ENCODE peak calls at places on chromosomes 6 and 20, in six cellular contexts. One of them, this sample, is unnamed.

GRCh38 chr20:46562373-46563169 is 12.1 kb upstream of the OCSTAMP start:
- DNase-seq in left lung: peak; percentile 49
- DNase-seq in PC-3: peak; percentile 74
- DNase-seq in heart left ventricle: peak; percentile 48
- DNase-seq in thoracic aorta: peak; percentile 40
- DNase-seq in pancreas: peak; percentile 52
- DNase-seq in this sample: peak; percentile 75

GRCh38 chr6:46051962-46052361 is 36.3 kb upstream of the CLIC5 start:
- DNase-seq in PC-3: no peak
- DNase-seq in heart left ventricle: no peak
- DNase-seq in thoracic aorta: no peak
- DNase-seq in left lung: no peak
- DNase-seq in pancreas: no peak
- DNase-seq in this sample: no peak

GRCh38 chr20:54623923-54624569 is 148.7 kb downstream of the DOK5 start:
- DNase-seq in pancreas: no peak
- DNase-seq in PC-3: no peak
- DNase-seq in heart left ventricle: no peak
- DNase-seq in thoracic aorta: no peak
- DNase-seq in left lung: no peak
- DNase-seq in this sample: no peak

GRCh38 chr6:92150560-92150959 is 1268.8 kb downstream of the EPHA7 start:
- DNase-seq in thoracic aorta: no peak
- DNase-seq in pancreas: no peak
- DNase-seq in heart left ventricle: no peak
- DNase-seq in PC-3: no peak
- DNase-seq in left lung: no peak
- DNase-seq in this sample: no peak

GRCh38 chr6:97053643-97054411 is 129.3 kb downstream of the KLHL32 start:
- DNase-seq in PC-3: peak; percentile 41
- DNase-seq in thoracic aorta: no peak
- DNase-seq in heart left ventricle: no peak
- DNase-seq in left lung: no peak
- DNase-seq in pancreas: no peak
- DNase-seq in this sample: no peak

GRCh38 chr6:56040271-56040670 is 164.9 kb upstream of the BMP5 start:
- DNase-seq in PC-3: peak; percentile 12
- DNase-seq in heart left ventricle: no peak
- DNase-seq in left lung: no peak
- DNase-seq in thoracic aorta: no peak
- DNase-seq in pancreas: no peak
- DNase-seq in this sample: no peak

GRCh38 chr6:170005680-170006470 is 254.5 kb downstream of the ERMARD start:
- DNase-seq in pancreas: no peak
- DNase-seq in PC-3: no peak
- DNase-seq in left lung: no peak
- DNase-seq in heart left ventricle: no peak
- DNase-seq in thoracic aorta: no peak
- DNase-seq in this sample: no peak

GRCh38 chr20:52859156-52859887 is 112.8 kb upstream of the TSHZ2 start:
- DNase-seq in thoracic aorta: no peak
- DNase-seq in PC-3: peak; percentile 11
- DNase-seq in pancreas: peak; percentile 55
- DNase-seq in heart left ventricle: peak; percentile 41
- DNase-seq in left lung: no peak
- DNase-seq in this sample: no peak

GRCh38 chr20:23608251-23608846 is 2.6 kb upstream of the CST9 start:
- DNase-seq in thoracic aorta: no peak
- DNase-seq in left lung: no peak
- DNase-seq in PC-3: no peak
- DNase-seq in pancreas: no peak
- DNase-seq in heart left ventricle: no peak
- DNase-seq in this sample: no peak

GRCh38 chr20:49534314-49534713 is 33.6 kb downstream of the PTGIS start:
- DNase-seq in thoracic aorta: no peak
- DNase-seq in left lung: no peak
- DNase-seq in PC-3: peak; percentile 88
- DNase-seq in heart left ventricle: no peak
- DNase-seq in pancreas: no peak
- DNase-seq in this sample: peak; percentile 32

GRCh38 chr6:134574491-134574890 is 256.6 kb upstream of the SGK1 start:
- DNase-seq in left lung: no peak
- DNase-seq in thoracic aorta: no peak
- DNase-seq in heart left ventricle: no peak
- DNase-seq in pancreas: no peak
- DNase-seq in PC-3: no peak
- DNase-seq in this sample: no peak

GRCh38 chr6:56714982-56715456 is 72.3 kb upstream of the DST start:
- DNase-seq in left lung: no peak
- DNase-seq in PC-3: peak; percentile 94
- DNase-seq in thoracic aorta: no peak
- DNase-seq in heart left ventricle: no peak
- DNase-seq in pancreas: no peak
- DNase-seq in this sample: no peak

GRCh38 chr6:15274696-15275387 is 29.0 kb downstream of the JARID2 start:
- DNase-seq in left lung: no peak
- DNase-seq in pancreas: no peak
- DNase-seq in PC-3: no peak
- DNase-seq in thoracic aorta: no peak
- DNase-seq in heart left ventricle: no peak
- DNase-seq in this sample: no peak

GRCh38 chr20:36573103-36573797 is at the start of gene TGIF2:
- DNase-seq in heart left ventricle: peak; percentile 86
- DNase-seq in left lung: peak; percentile 85
- DNase-seq in pancreas: peak; percentile 85
- DNase-seq in PC-3: peak; percentile 81
- DNase-seq in thoracic aorta: peak; percentile 50
- DNase-seq in this sample: peak; percentile 94

GRCh38 chr6:163338671-163339405 is 75.7 kb upstream of the QKI start:
- DNase-seq in left lung: peak; percentile 30
- DNase-seq in pancreas: no peak
- DNase-seq in heart left ventricle: peak; percentile 70
- DNase-seq in PC-3: no peak
- DNase-seq in thoracic aorta: no peak
- DNase-seq in this sample: no peak

GRCh38 chr20:21270806-21271205 is 32.3 kb upstream of the XRN2 start:
- DNase-seq in pancreas: no peak
- DNase-seq in thoracic aorta: no peak
- DNase-seq in left lung: no peak
- DNase-seq in heart left ventricle: no peak
- DNase-seq in PC-3: no peak
- DNase-seq in this sample: no peak

GRCh38 chr20:49685161-49685601 is 28.5 kb downstream of the B4GALT5 start:
- DNase-seq in pancreas: no peak
- DNase-seq in thoracic aorta: no peak
- DNase-seq in left lung: no peak
- DNase-seq in PC-3: no peak
- DNase-seq in heart left ventricle: peak; percentile 38
- DNase-seq in this sample: peak; percentile 41

GRCh38 chr6:125791151-125791819 is 525 bp downstream of the NCOA7 start:
- DNase-seq in pancreas: peak; percentile 43
- DNase-seq in PC-3: peak; percentile 51
- DNase-seq in left lung: no peak
- DNase-seq in heart left ventricle: no peak
- DNase-seq in thoracic aorta: no peak
- DNase-seq in this sample: peak; percentile 47

GRCh38 chr6:149075616-149076354 is 241.7 kb upstream of the TAB2 start:
- DNase-seq in heart left ventricle: no peak
- DNase-seq in PC-3: peak; percentile 77
- DNase-seq in thoracic aorta: no peak
- DNase-seq in pancreas: no peak
- DNase-seq in left lung: no peak
- DNase-seq in this sample: no peak

DNA sequence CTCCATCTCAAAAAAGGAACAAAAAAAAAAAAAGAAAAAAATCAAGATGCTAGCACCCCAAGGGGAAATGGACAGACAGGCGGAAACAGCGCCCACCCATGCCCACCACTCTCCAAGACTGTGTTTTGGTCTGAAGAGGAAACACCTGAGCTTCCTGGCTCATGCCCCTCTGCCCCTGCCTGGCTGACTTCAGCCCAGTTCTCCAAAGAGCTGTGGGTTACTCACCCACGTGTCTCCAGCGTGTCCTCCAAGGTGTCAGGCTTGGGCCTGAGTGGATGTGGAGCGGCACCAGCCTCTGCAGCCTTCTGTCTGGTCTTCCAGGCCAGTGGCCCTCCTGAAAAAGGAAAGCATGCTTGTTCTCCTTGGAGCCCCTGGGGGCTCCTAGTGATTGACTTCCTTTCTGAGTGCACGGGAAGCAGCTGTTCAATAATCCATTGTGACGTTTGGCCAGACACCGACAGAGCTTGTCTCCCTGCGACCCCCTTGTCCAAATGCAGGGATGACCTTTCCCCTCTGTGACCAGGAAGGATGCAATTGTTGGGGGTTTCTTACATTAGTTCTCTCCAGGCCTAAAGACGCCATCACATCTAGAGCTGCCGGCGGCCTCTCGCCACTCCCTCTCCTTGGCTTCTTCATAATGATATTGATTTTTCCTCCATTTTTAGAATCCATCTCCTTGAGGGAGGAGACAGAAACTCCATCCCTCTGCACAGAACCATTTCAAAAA is 58.5 kb downstream of the ADNP start:
- DNase-seq in pancreas: no peak
- DNase-seq in PC-3: no peak
- DNase-seq in thoracic aorta: no peak
- DNase-seq in left lung: no peak
- DNase-seq in heart left ventricle: no peak
- DNase-seq in this sample: no peak
- H3K4me1 ChIP-seq in pancreas: no peaks in the 10 kb centered on the region
- H3K4me1 ChIP-seq in PC-3: no peaks in the 10 kb centered on the region
- H3K4me1 ChIP-seq in thoracic aorta: no peaks in the 10 kb centered on the region
- H3K4me1 ChIP-seq in left lung: no peaks in the 10 kb centered on the region
- H3K4me1 ChIP-seq in heart left ventricle: no peaks in the 10 kb centered on the region
- H3K4me1 ChIP-seq in this sample: peaks cover 6% of the 10 kb centered on the region

GRCh38 chr6:95354551-95354950 is 222.8 kb upstream of the MANEA start:
- DNase-seq in thoracic aorta: no peak
- DNase-seq in left lung: no peak
- DNase-seq in heart left ventricle: no peak
- DNase-seq in pancreas: no peak
- DNase-seq in PC-3: no peak
- DNase-seq in this sample: no peak

GRCh38 chr6:95357380-95358025 is 219.8 kb upstream of the MANEA start:
- DNase-seq in heart left ventricle: no peak
- DNase-seq in pancreas: no peak
- DNase-seq in thoracic aorta: no peak
- DNase-seq in left lung: no peak
- DNase-seq in PC-3: no peak
- DNase-seq in this sample: no peak

DNA sequence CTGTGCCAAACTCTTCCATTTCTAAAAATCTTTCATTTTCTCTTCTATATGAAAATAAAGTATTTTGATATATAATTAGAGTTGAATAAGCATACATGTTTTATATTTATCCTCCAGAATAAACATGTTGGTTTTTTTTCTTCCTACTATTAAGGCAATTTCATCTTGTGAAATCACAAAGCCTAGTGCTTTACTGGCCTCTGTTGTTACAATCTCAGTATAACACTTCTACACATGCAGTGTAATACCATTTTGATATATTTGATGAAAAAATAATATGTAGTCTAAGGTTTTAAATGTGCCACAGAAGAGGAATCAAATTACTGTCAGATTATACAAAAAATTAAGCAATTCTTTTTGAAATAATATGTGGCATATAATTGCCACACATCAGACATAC is 225.3 kb upstream of the MANEA start:
- DNase-seq in thoracic aorta: no peak
- DNase-seq in heart left ventricle: no peak
- DNase-seq in pancreas: no peak
- DNase-seq in left lung: no peak
- DNase-seq in PC-3: peak; percentile 4
- DNase-seq in this sample: no peak
- TF ChIP-seq CTCF in thoracic aorta: no peak
- TF ChIP-seq CTCF in heart left ventricle: no peak
- TF ChIP-seq CTCF in pancreas: no peak
- TF ChIP-seq CTCF in left lung: no peak
- TF ChIP-seq CTCF in PC-3: peak; percentile 26
- TF ChIP-seq CTCF in this sample: no peak

GRCh38 chr6:37018152-37019064 is 13.0 kb downstream of the FGD2 start:
- DNase-seq in thoracic aorta: peak; percentile 73
- DNase-seq in pancreas: peak; percentile 90
- DNase-seq in PC-3: peak; percentile 94
- DNase-seq in left lung: peak; percentile 91
- DNase-seq in heart left ventricle: peak; percentile 92
- DNase-seq in this sample: peak; percentile 94

GRCh38 chr6:37019065-37019450 is 13.6 kb downstream of the FGD2 start:
- DNase-seq in PC-3: peak; percentile 93
- DNase-seq in left lung: no peak
- DNase-seq in heart left ventricle: no peak
- DNase-seq in pancreas: no peak
- DNase-seq in thoracic aorta: no peak
- DNase-seq in this sample: no peak

GRCh38 chr6:37017606-37018005 is 12.2 kb downstream of the FGD2 start:
- DNase-seq in left lung: no peak
- DNase-seq in heart left ventricle: no peak
- DNase-seq in PC-3: no peak
- DNase-seq in pancreas: no peak
- DNase-seq in thoracic aorta: no peak
- DNase-seq in this sample: no peak

GRCh38 chr6:37015532-37015931 is 10.1 kb downstream of the FGD2 start:
- DNase-seq in left lung: no peak
- DNase-seq in heart left ventricle: no peak
- DNase-seq in pancreas: no peak
- DNase-seq in PC-3: no peak
- DNase-seq in thoracic aorta: no peak
- DNase-seq in this sample: no peak

GRCh38 chr6:37016995-37017394 is 11.5 kb downstream of the FGD2 start:
- DNase-seq in heart left ventricle: no peak
- DNase-seq in pancreas: no peak
- DNase-seq in PC-3: no peak
- DNase-seq in left lung: no peak
- DNase-seq in thoracic aorta: no peak
- DNase-seq in this sample: no peak
- H3K27ac ChIP-seq in heart left ventricle: no peak overlapping the region
- H3K27ac ChIP-seq in pancreas: no peak overlapping the region
- H3K27ac ChIP-seq in PC-3: no peak overlapping the region
- H3K27ac ChIP-seq in left lung: no peak overlapping the region
- H3K27ac ChIP-seq in thoracic aorta: no peak overlapping the region
- H3K27ac ChIP-seq in this sample: no peak overlapping the region

GRCh38 chr6:41721396-41721795 is 14.0 kb downstream of the TFEB start:
- DNase-seq in thoracic aorta: no peak
- DNase-seq in PC-3: no peak
- DNase-seq in pancreas: no peak
- DNase-seq in heart left ventricle: peak; percentile 5
- DNase-seq in left lung: no peak
- DNase-seq in this sample: no peak
- H3K4me1 ChIP-seq in thoracic aorta: peaks cover 39% of the 10 kb centered on the region
- H3K4me1 ChIP-seq in PC-3: no peaks in the 10 kb centered on the region
- H3K4me1 ChIP-seq in pancreas: peaks cover 4% of the 10 kb centered on the region
- H3K4me1 ChIP-seq in heart left ventricle: peaks cover 70% of the 10 kb centered on the region
- H3K4me1 ChIP-seq in left lung: peaks cover 92% of the 10 kb centered on the region
- H3K4me1 ChIP-seq in this sample: peaks cover 1% of the 10 kb centered on the region

GRCh38 chr6:129766959-129767728 is 57.2 kb upstream of the ARHGAP18 start:
- DNase-seq in pancreas: no peak
- DNase-seq in PC-3: peak; percentile 28
- DNase-seq in heart left ventricle: no peak
- DNase-seq in thoracic aorta: no peak
- DNase-seq in left lung: no peak
- DNase-seq in this sample: no peak
- TF ChIP-seq CTCF in pancreas: no peak
- TF ChIP-seq CTCF in PC-3: no peak
- TF ChIP-seq CTCF in heart left ventricle: no peak
- TF ChIP-seq CTCF in thoracic aorta: no peak
- TF ChIP-seq CTCF in left lung: no peak
- TF ChIP-seq CTCF in this sample: no peak